ENCODE peak calls at places on chromosomes 3 and 15, in eight cellular contexts. J is NCI-H1694 treated with DMSO at 0.1 percent for 48 hours; M is WERI-Rb-1; B is effector CD4-positive, alpha-beta T cell; K is RWPE2; L is astrocyte of the spinal cord; I is activated CD4-positive, alpha-beta T cell treated with anti-CD3 and anti-CD28 coated beads, Interleukin-2, amount 50 U/mL, for 24 hours; N is stimulated activated CD8-positive, alpha-beta memory T cell treated with anti-CD3 and anti-CD28 coated beads, Interleukin-12 subunit alpha, Interleukin-12 subunit beta, amount 100 ng/mL, for 4 hours. Y is an unnamed sample.

GRCh38 chr15:80777137-80777536 is 2.0 kb upstream of the CEMIP start:
- DNase-seq in J (no peak), M (no peak), B (no peak), K (peak), L (peak), I (no peak), N (no peak), Y (no peak)

GRCh38 chr15:40161693-40162401 is 978 bp downstream of the BUB1B start:
- DNase-seq in J (no peak), M (no peak), B (no peak), K (no peak), L (no peak), I (no peak), N (no peak), Y (no peak)

GRCh38 chr3:70053293-70053692 is 53.8 kb downstream of the SAMMSON start:
- DNase-seq in J (no peak), M (no peak), B (no peak), K (no peak), L (no peak), I (no peak), N (no peak), Y (no peak)

GRCh38 chr3:99919694-99920093 is 102.0 kb downstream of the CMSS1 start:
- DNase-seq in J (no peak), M (no peak), B (no peak), K (no peak), L (no peak), I (no peak), N (no peak), Y (no peak)

GRCh38 chr15:64460737-64461576 is 579 bp downstream of the ZNF609 start:
- DNase-seq in J (peak), M (peak), B (peak), K (peak), L (peak), I (peak), N (peak), Y (no peak)

GRCh38 chr3:179541596-179541995 is 21.1 kb upstream of the ACTL6A start:
- DNase-seq in J (no peak), M (no peak), B (no peak), K (no peak), L (no peak), I (no peak), N (no peak), Y (no peak)

GRCh38 chr3:100682854-100683760 is 26.2 kb upstream of the TFG start:
- DNase-seq in J (no peak), M (no peak), B (no peak), K (no peak), L (no peak), I (no peak), N (no peak), Y (no peak)

GRCh38 chr3:15634671-15635661 is 33.4 kb downstream of the BTD start:
- DNase-seq in J (no peak), M (no peak), B (no peak), K (no peak), L (peak), I (no peak), N (no peak), Y (no peak)

GRCh38 chr3:9938966-9939365 is 5.3 kb downstream of the CRELD1 start:
- DNase-seq in J (no peak), M (no peak), B (no peak), K (no peak), L (no peak), I (no peak), N (no peak), Y (no peak)

GRCh38 chr3:184874709-184875644 is 63.0 kb downstream of the VPS8 start:
- DNase-seq in J (peak), M (peak), B (no peak), K (no peak), L (peak), I (no peak), N (no peak), Y (no peak)

GRCh38 chr3:9142346-9142745 is 107.1 kb downstream of the SRGAP3 start:
- DNase-seq in J (no peak), M (no peak), B (no peak), K (no peak), L (no peak), I (no peak), N (no peak), Y (no peak)

GRCh38 chr15:72306211-72306785 is 13.7 kb downstream of the CELF6 start:
- DNase-seq in J (no peak), M (peak), B (peak), K (peak), L (peak), I (no peak), N (no peak), Y (no peak)

GRCh38 chr3:140447991-140448390 is 229.9 kb upstream of the TRIM42 start:
- DNase-seq in J (no peak), M (no peak), B (no peak), K (no peak), L (no peak), I (no peak), N (no peak), Y (no peak)

GRCh38 chr3:50519471-50520089 is 16.1 kb upstream of the CACNA2D2 start:
- DNase-seq in J (no peak), M (peak), B (peak), K (no peak), L (peak), I (peak), N (peak), Y (no peak)

GRCh38 chr3:126512916-126513650 is 4.5 kb downstream of the UROC1 start:
- DNase-seq in J (no peak), M (no peak), B (no peak), K (no peak), L (no peak), I (no peak), N (no peak), Y (no peak)

GRCh38 chr3:85864896-85865295 is 906.1 kb downstream of the CADM2 start:
- DNase-seq in J (no peak), M (no peak), B (no peak), K (no peak), L (peak), I (no peak), N (no peak), Y (no peak)

GRCh38 chr3:71695000-71695482 is 30.2 kb downstream of the EIF4E3 start:
- DNase-seq in J (no peak), M (no peak), B (no peak), K (no peak), L (no peak), I (no peak), N (no peak), Y (no peak)

GRCh38 chr3:189165092-189165491 is 6.7 kb upstream of the TPRG1 start:
- DNase-seq in J (no peak), M (no peak), B (no peak), K (no peak), L (no peak), I (no peak), N (no peak), Y (no peak)

GRCh38 chr3:55370272-55370671 is 116.8 kb downstream of the WNT5A start:
- DNase-seq in J (no peak), M (no peak), B (no peak), K (no peak), L (no peak), I (no peak), N (no peak), Y (no peak)

GRCh38 chr15:39934415-39935044 is 615 bp downstream of the EIF2AK4 start:
- DNase-seq in J (no peak), M (no peak), B (no peak), K (no peak), L (peak), I (no peak), N (no peak), Y (no peak)

GRCh38 chr15:37046876-37047614 is 53.3 kb downstream of the MEIS2 start:
- DNase-seq in J (no peak), M (no peak), B (no peak), K (no peak), L (peak), I (no peak), N (no peak), Y (no peak)

GRCh38 chr15:77420610-77421369 is at the start of gene HMG20A:
- DNase-seq in J (peak), M (peak), B (peak), K (peak), L (peak), I (peak), N (peak), Y (no peak)

GRCh38 chr3:143150979-143151726 is 31.6 kb downstream of the CHST2 start:
- DNase-seq in J (no peak), M (no peak), B (no peak), K (no peak), L (no peak), I (no peak), N (no peak), Y (no peak)

GRCh38 chr3:153029350-153029749 is 132.7 kb upstream of the RAP2B start:
- DNase-seq in J (no peak), M (no peak), B (no peak), K (peak), L (peak), I (no peak), N (no peak), Y (no peak)

Y was measured in mesenteric fat pad.